ENCODE peak calls at places on chromosomes 16 and 17, in nine cellular contexts. One of them, this sample, is unnamed.

GRCh38 chr16:2976673-2977072 is 3.6 kb downstream of the PKMYT1 start:
- DNase-seq in HT-29: no peak
- DNase-seq in activated CD8-positive, alpha-beta T cell treated with anti-CD3 and anti-CD28 coated beads for 36 hours: no peak
- DNase-seq in Calu3: no peak
- DNase-seq in lower lobe of right lung: no peak
- DNase-seq in H7: no peak
- DNase-seq in heart right ventricle: no peak
- DNase-seq in NCI-H1930: no peak
- DNase-seq in activated CD4-positive, alpha-beta T cell treated with anti-CD3 and anti-CD28 coated beads, Interleukin-2, amount 50 U/mL, for 1 hour: no peak
- DNase-seq in this sample: no peak

GRCh38 chr17:27319536-27320221 is 25.8 kb downstream of the WSB1 start:
- DNase-seq in HT-29: no peak
- DNase-seq in activated CD8-positive, alpha-beta T cell treated with anti-CD3 and anti-CD28 coated beads for 36 hours: no peak
- DNase-seq in Calu3: no peak
- DNase-seq in lower lobe of right lung: peak
- DNase-seq in H7: no peak
- DNase-seq in heart right ventricle: peak
- DNase-seq in NCI-H1930: no peak
- DNase-seq in activated CD4-positive, alpha-beta T cell treated with anti-CD3 and anti-CD28 coated beads, Interleukin-2, amount 50 U/mL, for 1 hour: no peak
- DNase-seq in this sample: no peak

GRCh38 chr17:35750526-35751395 is 2.3 kb downstream of the GAS2L2 start:
- DNase-seq in HT-29: no peak
- DNase-seq in activated CD8-positive, alpha-beta T cell treated with anti-CD3 and anti-CD28 coated beads for 36 hours: no peak
- DNase-seq in Calu3: no peak
- DNase-seq in lower lobe of right lung: no peak
- DNase-seq in H7: no peak
- DNase-seq in heart right ventricle: no peak
- DNase-seq in NCI-H1930: no peak
- DNase-seq in activated CD4-positive, alpha-beta T cell treated with anti-CD3 and anti-CD28 coated beads, Interleukin-2, amount 50 U/mL, for 1 hour: no peak
- DNase-seq in this sample: no peak

GRCh38 chr16:21526923-21527807 is 72.2 kb upstream of the METTL9 start:
- DNase-seq in HT-29: no peak
- DNase-seq in activated CD8-positive, alpha-beta T cell treated with anti-CD3 and anti-CD28 coated beads for 36 hours: no peak
- DNase-seq in Calu3: no peak
- DNase-seq in lower lobe of right lung: peak
- DNase-seq in H7: peak
- DNase-seq in heart right ventricle: no peak
- DNase-seq in NCI-H1930: no peak
- DNase-seq in activated CD4-positive, alpha-beta T cell treated with anti-CD3 and anti-CD28 coated beads, Interleukin-2, amount 50 U/mL, for 1 hour: no peak
- DNase-seq in this sample: no peak

GRCh38 chr16:63312343-63312742 is 1276.1 kb upstream of the CDH8 start:
- DNase-seq in HT-29: no peak
- DNase-seq in activated CD8-positive, alpha-beta T cell treated with anti-CD3 and anti-CD28 coated beads for 36 hours: no peak
- DNase-seq in Calu3: no peak
- DNase-seq in lower lobe of right lung: no peak
- DNase-seq in H7: no peak
- DNase-seq in heart right ventricle: no peak
- DNase-seq in NCI-H1930: no peak
- DNase-seq in activated CD4-positive, alpha-beta T cell treated with anti-CD3 and anti-CD28 coated beads, Interleukin-2, amount 50 U/mL, for 1 hour: no peak
- DNase-seq in this sample: no peak

GRCh38 chr16:87161822-87162676 is 155.1 kb downstream of the C16orf95 start:
- DNase-seq in HT-29: no peak
- DNase-seq in activated CD8-positive, alpha-beta T cell treated with anti-CD3 and anti-CD28 coated beads for 36 hours: peak
- DNase-seq in Calu3: no peak
- DNase-seq in lower lobe of right lung: no peak
- DNase-seq in H7: no peak
- DNase-seq in heart right ventricle: no peak
- DNase-seq in NCI-H1930: no peak
- DNase-seq in activated CD4-positive, alpha-beta T cell treated with anti-CD3 and anti-CD28 coated beads, Interleukin-2, amount 50 U/mL, for 1 hour: no peak
- DNase-seq in this sample: no peak

GRCh38 chr17:62670202-62670821 is 42.8 kb downstream of the MRC2 start:
- DNase-seq in HT-29: no peak
- DNase-seq in activated CD8-positive, alpha-beta T cell treated with anti-CD3 and anti-CD28 coated beads for 36 hours: no peak
- DNase-seq in Calu3: no peak
- DNase-seq in lower lobe of right lung: peak
- DNase-seq in H7: peak
- DNase-seq in heart right ventricle: no peak
- DNase-seq in NCI-H1930: no peak
- DNase-seq in activated CD4-positive, alpha-beta T cell treated with anti-CD3 and anti-CD28 coated beads, Interleukin-2, amount 50 U/mL, for 1 hour: no peak
- DNase-seq in this sample: peak

GRCh38 chr16:1093284-1094123 is 2.5 kb downstream of the C1QTNF8 start:
- DNase-seq in HT-29: no peak
- DNase-seq in activated CD8-positive, alpha-beta T cell treated with anti-CD3 and anti-CD28 coated beads for 36 hours: peak
- DNase-seq in Calu3: no peak
- DNase-seq in lower lobe of right lung: no peak
- DNase-seq in H7: no peak
- DNase-seq in heart right ventricle: no peak
- DNase-seq in NCI-H1930: peak
- DNase-seq in activated CD4-positive, alpha-beta T cell treated with anti-CD3 and anti-CD28 coated beads, Interleukin-2, amount 50 U/mL, for 1 hour: no peak
- DNase-seq in this sample: peak

GRCh38 chr16:30473231-30474061 is 904 bp downstream of the ITGAL start:
- DNase-seq in HT-29: no peak
- DNase-seq in activated CD8-positive, alpha-beta T cell treated with anti-CD3 and anti-CD28 coated beads for 36 hours: peak
- DNase-seq in Calu3: no peak
- DNase-seq in lower lobe of right lung: peak
- DNase-seq in H7: peak
- DNase-seq in heart right ventricle: no peak
- DNase-seq in NCI-H1930: no peak
- DNase-seq in activated CD4-positive, alpha-beta T cell treated with anti-CD3 and anti-CD28 coated beads, Interleukin-2, amount 50 U/mL, for 1 hour: peak
- DNase-seq in this sample: no peak

GRCh38 chr16:11219188-11219587 is 36.8 kb downstream of the SOCS1 start:
- DNase-seq in HT-29: no peak
- DNase-seq in activated CD8-positive, alpha-beta T cell treated with anti-CD3 and anti-CD28 coated beads for 36 hours: no peak
- DNase-seq in Calu3: no peak
- DNase-seq in lower lobe of right lung: no peak
- DNase-seq in H7: no peak
- DNase-seq in heart right ventricle: no peak
- DNase-seq in NCI-H1930: no peak
- DNase-seq in activated CD4-positive, alpha-beta T cell treated with anti-CD3 and anti-CD28 coated beads, Interleukin-2, amount 50 U/mL, for 1 hour: no peak
- DNase-seq in this sample: no peak

GRCh38 chr16:75262104-75262799 is 10.8 kb upstream of the BCAR1 start:
- DNase-seq in HT-29: peak
- DNase-seq in activated CD8-positive, alpha-beta T cell treated with anti-CD3 and anti-CD28 coated beads for 36 hours: no peak
- DNase-seq in Calu3: no peak
- DNase-seq in lower lobe of right lung: no peak
- DNase-seq in H7: peak
- DNase-seq in heart right ventricle: peak
- DNase-seq in NCI-H1930: no peak
- DNase-seq in activated CD4-positive, alpha-beta T cell treated with anti-CD3 and anti-CD28 coated beads, Interleukin-2, amount 50 U/mL, for 1 hour: no peak
- DNase-seq in this sample: no peak

GRCh38 chr17:16286947-16287562 is 66.2 kb downstream of the CENPV start:
- DNase-seq in HT-29: no peak
- DNase-seq in activated CD8-positive, alpha-beta T cell treated with anti-CD3 and anti-CD28 coated beads for 36 hours: peak
- DNase-seq in Calu3: peak
- DNase-seq in lower lobe of right lung: no peak
- DNase-seq in H7: peak
- DNase-seq in heart right ventricle: peak
- DNase-seq in NCI-H1930: no peak
- DNase-seq in activated CD4-positive, alpha-beta T cell treated with anti-CD3 and anti-CD28 coated beads, Interleukin-2, amount 50 U/mL, for 1 hour: no peak
- DNase-seq in this sample: peak